ENCODE peak calls at places on chromosomes 5 and 9, in ten cellular contexts. I is germinal center; B is NCI-H226; S is Calu3; G is effector CD4-positive, alpha-beta T cell; Y is NCI-H2029; C is RCC 7860; W is WTC11; U is left cardiac atrium; F is NCI-H2081. Z is an unnamed sample.

GRCh38 chr5:79694652-79695051 is 5.0 kb downstream of the CMYA5 start:
- DNase-seq in I (no peak), B (peak; percentile 87), S (no peak), G (no peak), Y (peak; percentile 89), C (no peak), W (no peak), U (no peak), F (no peak), Z (peak; percentile 20)

GRCh38 chr9:16680965-16681658 is 189.4 kb downstream of the BNC2 start:
- DNase-seq in I (no peak), B (no peak), S (no peak), G (no peak), Y (no peak), C (no peak), W (no peak), U (no peak), F (no peak), Z (peak; percentile 22)

GRCh38 chr9:4861145-4861544 is 68.4 kb downstream of the RCL1 start:
- DNase-seq in I (no peak), B (no peak), S (no peak), G (no peak), Y (no peak), C (no peak), W (no peak), U (no peak), F (no peak), Z (no peak)

GRCh38 chr9:82891321-82891720 is 171.6 kb downstream of the RASEF start:
- DNase-seq in I (no peak), B (no peak), S (no peak), G (no peak), Y (no peak), C (no peak), W (no peak), U (no peak), F (no peak), Z (no peak)

GRCh38 chr5:94707359-94707758 is 88.9 kb downstream of the SLF1 start:
- DNase-seq in I (no peak), B (no peak), S (no peak), G (no peak), Y (peak; percentile 24), C (no peak), W (no peak), U (no peak), F (no peak), Z (no peak)

GRCh38 chr5:73030531-73030930 is 74.7 kb downstream of the FCHO2 start:
- DNase-seq in I (no peak), B (peak; percentile 32), S (peak; percentile 29), G (no peak), Y (no peak), C (no peak), W (no peak), U (no peak), F (no peak), Z (no peak)

GRCh38 chr5:52809884-52810283 is 22.2 kb downstream of the ITGA1 start:
- DNase-seq in I (no peak), B (no peak), S (no peak), G (no peak), Y (no peak), C (peak; percentile 43), W (no peak), U (no peak), F (no peak), Z (no peak)

GRCh38 chr5:54742417-54742889 is 224.9 kb downstream of the SNX18 start:
- DNase-seq in I (no peak), B (peak; percentile 99), S (peak; percentile 63), G (no peak), Y (no peak), C (no peak), W (no peak), U (peak; percentile 40), F (no peak), Z (peak; percentile 49)

GRCh38 chr9:108776920-108777650 is 78.7 kb downstream of the ACTL7B start:
- DNase-seq in I (no peak), B (peak; percentile 87), S (peak; percentile 63), G (no peak), Y (no peak), C (peak; percentile 58), W (no peak), U (no peak), F (no peak), Z (no peak)

GRCh38 chr9:79695531-79696218 is 123.9 kb downstream of the TLE4 start:
- DNase-seq in I (no peak), B (no peak), S (no peak), G (no peak), Y (no peak), C (no peak), W (no peak), U (no peak), F (no peak), Z (no peak)

GRCh38 chr5:135235551-135236100 is 163.4 kb downstream of the MACROH2A1 start:
- DNase-seq in I (no peak), B (no peak), S (no peak), G (no peak), Y (no peak), C (no peak), W (no peak), U (no peak), F (no peak), Z (no peak)

GRCh38 chr5:171954721-171955120 is 51.7 kb downstream of the FBXW11 start:
- DNase-seq in I (no peak), B (peak; percentile 89), S (no peak), G (no peak), Y (no peak), C (no peak), W (no peak), U (no peak), F (no peak), Z (no peak)

GRCh38 chr9:69645488-69645887 is 26.7 kb downstream of the APBA1 start:
- DNase-seq in I (no peak), B (no peak), S (peak; percentile 75), G (no peak), Y (peak; percentile 94), C (no peak), W (peak; percentile 13), U (no peak), F (no peak), Z (no peak)

GRCh38 chr5:177576169-177576568 is 15.8 kb upstream of the TMED9 start:
- DNase-seq in I (no peak), B (no peak), S (no peak), G (no peak), Y (no peak), C (no peak), W (no peak), U (no peak), F (no peak), Z (no peak)

GRCh38 chr5:39015743-39016586 is 58.2 kb downstream of the RICTOR start:
- DNase-seq in I (no peak), B (peak; percentile 12), S (no peak), G (no peak), Y (no peak), C (peak; percentile 93), W (no peak), U (no peak), F (no peak), Z (peak; percentile 18)

GRCh38 chr5:145157841-145158240 is 677.3 kb downstream of the PRELID2 start:
- DNase-seq in I (no peak), B (peak; percentile 47), S (no peak), G (no peak), Y (no peak), C (no peak), W (no peak), U (no peak), F (no peak), Z (no peak)

GRCh38 chr9:71121275-71122168 is at the start of gene TRPM3:
- DNase-seq in I (no peak), B (no peak), S (no peak), G (no peak), Y (no peak), C (no peak), W (peak; percentile 62), U (no peak), F (no peak), Z (peak; percentile 8)

GRCh38 chr5:32506251-32506661 is 61.7 kb upstream of the ZFR start:
- DNase-seq in I (no peak), B (no peak), S (no peak), G (no peak), Y (no peak), C (no peak), W (no peak), U (no peak), F (peak; percentile 81), Z (no peak)

GRCh38 chr9:38405841-38406240 is 13.3 kb downstream of the ALDH1B1 start:
- DNase-seq in I (no peak), B (no peak), S (no peak), G (no peak), Y (no peak), C (no peak), W (no peak), U (no peak), F (no peak), Z (no peak)

GRCh38 chr5:104179057-104179456 is 616.5 kb upstream of the NUDT12 start:
- DNase-seq in I (no peak), B (peak; percentile 19), S (peak; percentile 70), G (no peak), Y (peak; percentile 68), C (peak; percentile 20), W (peak; percentile 69), U (peak; percentile 29), F (peak; percentile 13), Z (peak; percentile 16)

GRCh38 chr5:112121268-112121667 is 297.8 kb downstream of the EPB41L4A start:
- DNase-seq in I (no peak), B (peak; percentile 15), S (no peak), G (no peak), Y (no peak), C (no peak), W (no peak), U (no peak), F (no peak), Z (no peak)

GRCh38 chr5:158273035-158273434 is 414.1 kb upstream of the CLINT1 start:
- DNase-seq in I (no peak), B (no peak), S (no peak), G (no peak), Y (no peak), C (no peak), W (peak; percentile 14), U (no peak), F (no peak), Z (no peak)

GRCh38 chr9:137310190-137311052 is 8.3 kb upstream of the NRARP start:
- DNase-seq in I (no peak), B (no peak), S (peak; percentile 67), G (no peak), Y (peak; percentile 50), C (no peak), W (no peak), U (peak; percentile 22), F (no peak), Z (peak; percentile 29)

GRCh38 chr9:114805670-114806551 is at the start of gene TNFSF15:
- DNase-seq in I (peak; percentile 63), B (no peak), S (peak; percentile 45), G (no peak), Y (peak; percentile 24), C (no peak), W (peak; percentile 49), U (no peak), F (peak; percentile 18), Z (peak; percentile 74)

GRCh38 chr5:138369249-138369648 is 16.8 kb downstream of the KDM3B start:
- DNase-seq in I (no peak), B (no peak), S (no peak), G (no peak), Y (no peak), C (no peak), W (no peak), U (no peak), F (no peak), Z (no peak)

GRCh38 chr5:34001231-34001935 is 6.5 kb downstream of the AMACR start:
- DNase-seq in I (no peak), B (no peak), S (no peak), G (no peak), Y (peak; percentile 97), C (peak; percentile 83), W (no peak), U (no peak), F (peak; percentile 96), Z (peak; percentile 43)

GRCh38 chr5:109053995-109054417 is 306.3 kb downstream of the FER start:
- DNase-seq in I (no peak), B (no peak), S (no peak), G (no peak), Y (no peak), C (no peak), W (no peak), U (no peak), F (no peak), Z (no peak)

GRCh38 chr5:169803077-169803981 is 166.3 kb downstream of the DOCK2 start:
- DNase-seq in I (no peak), B (peak; percentile 88), S (no peak), G (no peak), Y (no peak), C (peak; percentile 31), W (no peak), U (peak; percentile 55), F (no peak), Z (peak; percentile 64)